ENCODE peak calls at places on chromosomes 12 and 14, in eight cellular contexts. Z, Y, M, A, L, K, V and X are unnamed samples.

GRCh38 chr12:1167784-1168183 is 176.8 kb downstream of the ERC1 start:
- DNase-seq in Y (no peak), V (no peak), L (no peak), M (no peak), K (no peak), A (no peak), Z (no peak), X (no peak)

GRCh38 chr12:46165191-46165590 is 103.7 kb downstream of the SLC38A1 start:
- DNase-seq in K (no peak), V (no peak), A (no peak), Y (no peak), L (no peak), M (no peak), Z (no peak), X (no peak)

GRCh38 chr14:86911506-86911905 is 1081.5 kb downstream of the GALC start:
- DNase-seq in L (no peak), A (no peak), Z (no peak), K (no peak), V (no peak), M (no peak), Y (no peak), X (no peak)

GRCh38 chr12:52351196-52352059 is 15.9 kb downstream of the KRT85 start:
- DNase-seq in K (no peak), L (no peak), Z (no peak), M (no peak), A (peak; percentile 34), V (peak; percentile 27), Y (peak; percentile 74), X (no peak)

GRCh38 chr12:75162845-75163244 is 46.8 kb downstream of the KCNC2 start:
- DNase-seq in M (no peak), Z (no peak), A (no peak), L (no peak), K (no peak), Y (no peak), V (no peak), X (no peak)

GRCh38 chr14:77151245-77151644 is 9.7 kb upstream of the ZDHHC22 start:
- DNase-seq in M (peak; percentile 23), L (no peak), Y (peak; percentile 34), Z (no peak), A (no peak), V (no peak), K (peak; percentile 17), X (no peak)

GRCh38 chr14:38090506-38090905 is 117.2 kb upstream of the SSTR1 start:
- DNase-seq in K (no peak), V (no peak), M (no peak), Y (no peak), Z (no peak), L (no peak), A (no peak), X (no peak)

GRCh38 chr14:36986407-36986806 is 186.0 kb downstream of the SLC25A21 start:
- DNase-seq in A (no peak), M (no peak), Z (no peak), L (no peak), K (no peak), Y (no peak), V (no peak), X (no peak)

GRCh38 chr14:75640876-75641275 is 19.8 kb downstream of the ERG28 start:
- DNase-seq in M (no peak), V (no peak), L (no peak), K (no peak), Y (no peak), A (no peak), Z (no peak), X (no peak)

GRCh38 chr14:101912841-101913240 is 51.5 kb upstream of the DYNC1H1 start:
- DNase-seq in Z (no peak), Y (no peak), L (no peak), A (no peak), M (no peak), V (no peak), K (no peak), X (no peak)

GRCh38 chr12:105882404-105882803 is 256.4 kb downstream of the NUAK1 start:
- DNase-seq in K (peak; percentile 8), Y (no peak), Z (no peak), M (no peak), L (no peak), A (no peak), V (peak; percentile 6), X (no peak)

GRCh38 chr12:56338643-56339422 is at the start of gene IL23A:
- DNase-seq in Y (no peak), A (no peak), K (peak; percentile 61), M (peak; percentile 68), Z (no peak), V (no peak), L (no peak), X (no peak)

GRCh38 chr12:119145367-119145766 is 33.4 kb upstream of the HSPB8 start:
- DNase-seq in L (no peak), Y (no peak), V (no peak), K (no peak), Z (no peak), A (no peak), M (no peak), X (no peak)

GRCh38 chr12:75850751-75851462 is 180.7 kb downstream of the PHLDA1 start:
- DNase-seq in Z (no peak), L (no peak), Y (no peak), K (peak; percentile 67), M (peak; percentile 77), A (no peak), V (no peak), X (no peak)

GRCh38 chr14:92099802-92100201 is 6.6 kb downstream of the ATXN3 start:
- DNase-seq in L (no peak), V (no peak), A (no peak), M (no peak), K (no peak), Z (no peak), Y (no peak), X (no peak)

GRCh38 chr12:108315486-108316105 is 23.5 kb downstream of the CMKLR1 start:
- DNase-seq in M (no peak), L (no peak), Z (no peak), A (no peak), K (no peak), Y (no peak), V (no peak), X (no peak)